ENCODE peak calls at places on chromosomes 5 and 9, in eight cellular contexts. F, J, I, Q, H, M, V and K are unnamed samples.

GRCh38 chr5:137737349-137738256 is 1.7 kb upstream of the KLHL3 start:
- DNase-seq in M (no peak), V (no peak), Q (no peak), F (no peak), H (peak; percentile 63), I (no peak), J (peak; percentile 54), K (no peak)

GRCh38 chr9:135502168-135502872 is 1.8 kb downstream of the MRPS2 start:
- DNase-seq in M (no peak), Q (no peak), V (peak; percentile 22), I (no peak), H (no peak), J (no peak), F (peak; percentile 42), K (no peak)

GRCh38 chr9:107704791-107705190 is 215.2 kb upstream of the KLF4 start:
- DNase-seq in Q (no peak), I (no peak), M (no peak), F (no peak), J (no peak), H (no peak), V (no peak), K (no peak)

GRCh38 chr9:12723409-12724028 is 30.3 kb downstream of the TYRP1 start:
- DNase-seq in V (no peak), Q (no peak), I (no peak), J (no peak), F (no peak), H (peak; percentile 21), M (no peak), K (no peak)

GRCh38 chr9:120985759-120986353 is 59.3 kb upstream of the TRAF1 start:
- DNase-seq in F (no peak), V (no peak), M (peak; percentile 25), H (no peak), Q (peak; percentile 28), J (peak; percentile 20), I (no peak), K (no peak)

GRCh38 chr9:15158019-15158418 is 149.0 kb downstream of the TTC39B start:
- DNase-seq in M (no peak), H (no peak), Q (no peak), J (no peak), V (no peak), I (no peak), F (no peak), K (no peak)

GRCh38 chr9:81069038-81069795 is 620.1 kb downstream of the TLE1 start:
- DNase-seq in Q (no peak), V (no peak), I (no peak), M (no peak), J (no peak), F (no peak), H (no peak), K (no peak)

GRCh38 chr5:133906303-133906702 is 62.1 kb downstream of the C5orf15 start:
- DNase-seq in Q (no peak), V (no peak), F (no peak), M (no peak), H (no peak), I (no peak), J (no peak), K (no peak)

GRCh38 chr9:16627967-16628366 is 242.5 kb downstream of the BNC2 start:
- DNase-seq in F (no peak), M (no peak), I (no peak), V (peak; percentile 25), J (peak; percentile 26), H (peak; percentile 23), Q (peak; percentile 96), K (no peak)

GRCh38 chr5:122896598-122897282 is 51.3 kb downstream of the SNX24 start:
- DNase-seq in M (no peak), I (no peak), V (no peak), Q (no peak), H (no peak), F (no peak), J (no peak), K (no peak)
- TF ChIP-seq CTCF in M (peak; percentile 59), I (no peak), V (no peak), Q (peak; percentile 55), H (peak; percentile 54), F (peak; percentile 28), J (no peak), K (no peak)

GRCh38 chr5:21817668-21818419 is 1035.3 kb downstream of the CDH12 start:
- DNase-seq in V (no peak), F (no peak), Q (no peak), M (no peak), J (no peak), H (no peak), I (no peak), K (no peak)
- TF ChIP-seq CTCF in V (no peak), F (no peak), Q (no peak), M (peak; percentile 85), J (no peak), H (no peak), I (no peak), K (peak; percentile 83)

GRCh38 chr9:93119953-93120845 is 13.9 kb downstream of the NINJ1 start:
- DNase-seq in Q (peak; percentile 80), H (peak; percentile 72), J (peak; percentile 95), I (peak; percentile 90), F (peak; percentile 91), V (peak; percentile 96), M (no peak), K (peak; percentile 19)
- TF ChIP-seq CTCF in Q (peak; percentile 33), H (no peak), J (no peak), I (peak; percentile 60), F (no peak), V (no peak), M (no peak), K (no peak)

DNA sequence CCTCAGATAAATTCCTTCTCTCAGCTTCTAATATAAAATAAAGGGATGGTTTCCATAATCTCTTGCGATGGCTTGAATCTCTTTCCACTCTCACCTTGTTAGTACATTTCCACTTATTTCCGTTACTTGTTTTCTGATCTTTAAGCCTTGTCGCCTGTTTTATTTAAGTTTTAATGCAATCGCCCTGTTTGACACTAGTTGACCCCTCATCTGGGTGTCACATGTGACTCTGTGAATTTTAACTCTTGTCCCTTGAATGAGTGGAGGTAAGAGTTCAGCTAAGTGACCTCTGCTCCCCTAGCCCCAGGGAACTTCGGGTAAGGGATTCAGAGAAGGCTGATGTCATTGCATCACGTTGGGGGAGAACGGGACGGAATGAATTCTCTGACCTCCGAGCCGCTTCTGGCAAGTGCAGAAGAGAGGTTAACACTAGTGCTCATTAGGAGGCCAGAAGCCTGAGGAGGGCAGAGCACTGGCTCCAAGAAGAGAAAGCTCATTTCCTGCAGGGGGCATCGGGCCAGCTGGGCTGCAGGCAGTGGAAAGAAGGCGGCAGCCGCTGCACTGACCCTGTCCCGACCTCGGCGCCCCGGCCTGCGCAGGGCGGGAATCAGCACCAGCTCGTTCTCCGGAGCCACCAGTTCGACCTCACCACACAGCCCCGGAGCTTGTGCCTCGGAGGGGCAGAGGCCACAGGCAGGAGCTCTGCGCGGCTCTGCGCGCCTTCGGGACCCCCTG is 569 bp downstream of the HINT2 start:
- DNase-seq in Q (peak; percentile 62), J (peak; percentile 77), M (peak; percentile 76), V (peak; percentile 73), F (peak; percentile 85), I (peak; percentile 47), H (peak; percentile 76), K (no peak)
- TF ChIP-seq CTCF in Q (peak; percentile 25), J (no peak), M (no peak), V (no peak), F (no peak), I (no peak), H (no peak), K (no peak)